ENCODE peak calls at places on chromosomes 2 and 18, in five cellular contexts. One of them, this sample, is unnamed.

GRCh38 chr2:32611771-32612170 is 16.1 kb upstream of the TTC27 start:
- DNase-seq in hepatocyte: no peak
- DNase-seq in ascending aorta: no peak
- DNase-seq in CD8-positive, alpha-beta T cell: no peak
- DNase-seq in GM23338: no peak
- DNase-seq in this sample: no peak

GRCh38 chr2:46066116-46066515 is 231.1 kb upstream of the EPAS1 start:
- DNase-seq in CD8-positive, alpha-beta T cell: no peak
- DNase-seq in ascending aorta: no peak
- DNase-seq in hepatocyte: no peak
- DNase-seq in GM23338: no peak
- DNase-seq in this sample: no peak

GRCh38 chr2:237532225-237532624 is 34.1 kb upstream of the PRLH start:
- DNase-seq in hepatocyte: no peak
- DNase-seq in GM23338: no peak
- DNase-seq in ascending aorta: no peak
- DNase-seq in CD8-positive, alpha-beta T cell: no peak
- DNase-seq in this sample: no peak

GRCh38 chr2:229520582-229521221 is 193.7 kb downstream of the DNER start:
- DNase-seq in CD8-positive, alpha-beta T cell: no peak
- DNase-seq in hepatocyte: no peak
- DNase-seq in ascending aorta: no peak
- DNase-seq in GM23338: peak; percentile 13
- DNase-seq in this sample: no peak

GRCh38 chr2:156341482-156342251 is 9.1 kb upstream of the NR4A2 start:
- DNase-seq in hepatocyte: peak; percentile 94
- DNase-seq in GM23338: peak; percentile 79
- DNase-seq in CD8-positive, alpha-beta T cell: peak; percentile 77
- DNase-seq in ascending aorta: peak; percentile 96
- DNase-seq in this sample: peak; percentile 97

GRCh38 chr2:202185816-202186221 is 52.6 kb downstream of the SUMO1 start:
- DNase-seq in GM23338: no peak
- DNase-seq in hepatocyte: no peak
- DNase-seq in CD8-positive, alpha-beta T cell: no peak
- DNase-seq in ascending aorta: no peak
- DNase-seq in this sample: peak; percentile 46

GRCh38 chr2:29663266-29663665 is 258.1 kb downstream of the ALK start:
- DNase-seq in ascending aorta: no peak
- DNase-seq in GM23338: no peak
- DNase-seq in CD8-positive, alpha-beta T cell: no peak
- DNase-seq in hepatocyte: no peak
- DNase-seq in this sample: peak; percentile 68

GRCh38 chr2:217276433-217276832 is 416.6 kb upstream of the TNP1 start:
- DNase-seq in GM23338: no peak
- DNase-seq in CD8-positive, alpha-beta T cell: no peak
- DNase-seq in hepatocyte: no peak
- DNase-seq in ascending aorta: no peak
- DNase-seq in this sample: no peak

GRCh38 chr2:38722271-38723115 is 28.7 kb downstream of the SRSF7 start:
- DNase-seq in GM23338: no peak
- DNase-seq in ascending aorta: no peak
- DNase-seq in CD8-positive, alpha-beta T cell: no peak
- DNase-seq in hepatocyte: no peak
- DNase-seq in this sample: no peak

GRCh38 chr18:79571221-79572092 is 108.1 kb upstream of the CTDP1 start:
- DNase-seq in hepatocyte: no peak
- DNase-seq in ascending aorta: peak; percentile 46
- DNase-seq in GM23338: no peak
- DNase-seq in CD8-positive, alpha-beta T cell: no peak
- DNase-seq in this sample: no peak

GRCh38 chr2:16181741-16182090 is 241.4 kb downstream of the MYCN start:
- DNase-seq in ascending aorta: no peak
- DNase-seq in GM23338: no peak
- DNase-seq in hepatocyte: no peak
- DNase-seq in CD8-positive, alpha-beta T cell: no peak
- DNase-seq in this sample: no peak

GRCh38 chr18:12593861-12594260 is 64.0 kb downstream of the SPIRE1 start:
- DNase-seq in GM23338: no peak
- DNase-seq in CD8-positive, alpha-beta T cell: no peak
- DNase-seq in hepatocyte: no peak
- DNase-seq in ascending aorta: no peak
- DNase-seq in this sample: no peak

GRCh38 chr2:36147670-36148390 is 207.7 kb upstream of the CRIM1 start:
- DNase-seq in CD8-positive, alpha-beta T cell: no peak
- DNase-seq in ascending aorta: no peak
- DNase-seq in GM23338: no peak
- DNase-seq in hepatocyte: no peak
- DNase-seq in this sample: no peak

GRCh38 chr2:160194946-160195345 is 5.1 kb downstream of the ITGB6 start:
- DNase-seq in ascending aorta: no peak
- DNase-seq in CD8-positive, alpha-beta T cell: no peak
- DNase-seq in GM23338: no peak
- DNase-seq in hepatocyte: no peak
- DNase-seq in this sample: no peak

DNA sequence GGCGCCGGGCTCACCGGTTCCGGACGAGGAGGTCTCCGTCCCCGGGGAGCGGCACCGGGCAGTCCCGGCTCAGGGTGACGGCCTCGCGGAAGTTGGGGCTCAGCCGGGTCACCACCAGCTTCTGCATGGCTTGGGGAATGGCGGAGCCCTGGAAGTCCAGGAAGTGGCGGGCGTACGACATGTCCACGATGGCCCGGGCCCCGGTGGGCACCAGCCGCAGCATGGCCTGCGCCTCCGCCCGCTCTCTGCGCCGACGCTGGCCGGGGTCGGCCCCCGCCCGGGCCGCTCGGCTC is 157 bp downstream of the PTGR3 start:
- DNase-seq in hepatocyte: no peak
- DNase-seq in CD8-positive, alpha-beta T cell: peak; percentile 16
- DNase-seq in GM23338: no peak
- DNase-seq in ascending aorta: peak; percentile 72
- DNase-seq in this sample: no peak
- H3K4me1 ChIP-seq in hepatocyte: peaks cover 20% of the 10 kb centered on the region
- H3K4me1 ChIP-seq in CD8-positive, alpha-beta T cell: peaks cover 50% of the 10 kb centered on the region
- H3K4me1 ChIP-seq in GM23338: peaks cover 45% of the 10 kb centered on the region
- H3K4me1 ChIP-seq in ascending aorta: peaks cover 36% of the 10 kb centered on the region
- H3K4me1 ChIP-seq in this sample: peaks cover 28% of the 10 kb centered on the region

DNA sequence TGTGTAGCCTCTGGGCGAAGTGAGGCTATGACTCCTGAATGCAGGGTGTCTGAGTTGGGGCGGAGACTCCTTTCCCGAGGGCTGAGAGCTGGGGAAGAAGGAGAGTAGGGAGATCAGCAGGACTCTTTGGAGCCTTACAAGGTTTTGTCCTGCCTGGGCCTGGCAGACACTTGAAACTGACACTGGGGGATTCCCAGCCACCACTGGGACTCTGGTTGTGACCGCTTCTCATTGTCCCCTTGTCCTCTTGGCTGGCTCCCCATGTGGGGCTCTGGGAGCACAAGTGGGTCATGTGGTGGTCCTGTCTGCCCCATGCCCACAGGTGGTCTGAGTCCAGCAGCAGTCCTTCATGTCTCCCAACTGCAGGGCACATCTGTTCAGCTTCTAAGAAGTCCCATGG is 78.2 kb upstream of the MGAT4A start:
- DNase-seq in hepatocyte: no peak
- DNase-seq in CD8-positive, alpha-beta T cell: no peak
- DNase-seq in GM23338: no peak
- DNase-seq in ascending aorta: peak; percentile 47
- DNase-seq in this sample: no peak
- H3K4me3 ChIP-seq in hepatocyte: no peak overlapping the region
- H3K4me3 ChIP-seq in CD8-positive, alpha-beta T cell: no peak overlapping the region
- H3K4me3 ChIP-seq in GM23338: no peak overlapping the region
- H3K4me3 ChIP-seq in ascending aorta: no peak overlapping the region
- H3K4me3 ChIP-seq in this sample: no peak overlapping the region

GRCh38 chr2:221370076-221370941 is 201.8 kb downstream of the EPHA4 start:
- DNase-seq in GM23338: no peak
- DNase-seq in CD8-positive, alpha-beta T cell: no peak
- DNase-seq in hepatocyte: no peak
- DNase-seq in ascending aorta: no peak
- DNase-seq in this sample: no peak
- H3K27ac ChIP-seq in GM23338: no peak overlapping the region
- H3K27ac ChIP-seq in CD8-positive, alpha-beta T cell: no peak overlapping the region
- H3K27ac ChIP-seq in hepatocyte: no peak overlapping the region
- H3K27ac ChIP-seq in ascending aorta: no peak overlapping the region
- H3K27ac ChIP-seq in this sample: no peak overlapping the region

DNA sequence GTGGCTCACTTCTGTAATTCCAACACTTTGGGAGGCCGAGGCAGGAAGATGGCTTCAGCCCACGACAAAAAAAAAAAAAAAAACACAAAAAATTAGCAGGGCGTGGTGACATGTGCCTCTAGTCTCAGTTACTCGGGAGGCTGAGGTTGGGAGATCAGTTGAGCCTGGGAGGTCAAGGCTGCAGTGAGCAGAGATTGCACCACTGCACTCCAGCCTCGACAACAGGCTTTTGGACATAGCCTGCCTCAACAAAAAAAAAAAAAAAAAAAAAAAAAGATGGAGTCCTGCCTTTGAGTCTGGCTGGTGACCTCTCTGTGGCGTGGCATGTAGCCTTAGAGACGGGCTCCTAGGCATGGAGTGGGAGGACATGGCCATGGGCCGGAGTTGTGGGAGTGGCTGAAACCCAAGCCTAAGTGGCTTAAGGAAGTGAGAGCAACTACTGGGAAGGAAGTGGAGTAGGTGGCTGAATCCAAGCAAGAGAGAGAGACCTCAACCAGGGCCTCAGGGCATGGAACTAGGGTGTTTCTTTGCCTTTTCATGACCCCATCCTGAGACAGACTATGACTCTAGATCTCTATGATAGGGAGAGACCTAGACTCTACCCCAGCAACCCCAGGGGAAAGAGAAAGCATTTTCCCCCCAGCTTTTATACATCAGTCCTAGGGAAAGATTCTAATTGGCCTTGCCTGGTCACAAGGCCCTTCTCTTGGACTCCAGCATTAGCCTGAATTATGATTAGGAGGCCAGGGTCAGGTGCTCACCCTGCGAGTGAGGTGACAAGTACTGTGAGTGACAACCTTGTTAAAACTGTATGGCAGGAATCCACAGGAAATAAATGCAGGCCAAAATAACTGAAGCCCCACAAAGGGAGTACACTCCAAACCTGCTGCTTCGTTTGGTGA is 34.2 kb downstream of the NPAS2 start:
- DNase-seq in GM23338: no peak
- DNase-seq in hepatocyte: no peak
- DNase-seq in ascending aorta: no peak
- DNase-seq in CD8-positive, alpha-beta T cell: no peak
- DNase-seq in this sample: no peak
- H3K4me1 ChIP-seq in GM23338: no peaks in the 10 kb centered on the region
- H3K4me1 ChIP-seq in hepatocyte: no peaks in the 10 kb centered on the region
- H3K4me1 ChIP-seq in ascending aorta: no peaks in the 10 kb centered on the region
- H3K4me1 ChIP-seq in CD8-positive, alpha-beta T cell: no peaks in the 10 kb centered on the region
- H3K4me1 ChIP-seq in this sample: no peaks in the 10 kb centered on the region

GRCh38 chr18:63951302-63951705 is 2.2 kb downstream of the HMSD start:
- DNase-seq in hepatocyte: no peak
- DNase-seq in GM23338: no peak
- DNase-seq in CD8-positive, alpha-beta T cell: no peak
- DNase-seq in ascending aorta: no peak
- DNase-seq in this sample: peak; percentile 66

GRCh38 chr18:63953811-63954210 is 4.7 kb downstream of the HMSD start:
- DNase-seq in hepatocyte: no peak
- DNase-seq in ascending aorta: no peak
- DNase-seq in GM23338: no peak
- DNase-seq in CD8-positive, alpha-beta T cell: no peak
- DNase-seq in this sample: peak; percentile 25

GRCh38 chr18:63947051-63947790 is 1.9 kb upstream of the HMSD start:
- DNase-seq in CD8-positive, alpha-beta T cell: no peak
- DNase-seq in ascending aorta: no peak
- DNase-seq in GM23338: no peak
- DNase-seq in hepatocyte: no peak
- DNase-seq in this sample: no peak

GRCh38 chr18:63949068-63949737 is at the start of gene HMSD:
- DNase-seq in GM23338: peak; percentile 83
- DNase-seq in hepatocyte: peak; percentile 72
- DNase-seq in CD8-positive, alpha-beta T cell: peak; percentile 8
- DNase-seq in ascending aorta: peak; percentile 73
- DNase-seq in this sample: peak; percentile 88
- H3K4me3 ChIP-seq in GM23338: peak within 1 kb of the TSS; percentile 66
- H3K4me3 ChIP-seq in hepatocyte: no peak within 1 kb of the TSS
- H3K4me3 ChIP-seq in CD8-positive, alpha-beta T cell: no peak within 1 kb of the TSS
- H3K4me3 ChIP-seq in ascending aorta: peak within 1 kb of the TSS; percentile 46
- H3K4me3 ChIP-seq in this sample: peak within 1 kb of the TSS; percentile 67

GRCh38 chr2:212939777-212940531 is 211.5 kb downstream of the IKZF2 start:
- DNase-seq in ascending aorta: no peak
- DNase-seq in GM23338: peak; percentile 46
- DNase-seq in hepatocyte: peak; percentile 78
- DNase-seq in CD8-positive, alpha-beta T cell: no peak
- DNase-seq in this sample: no peak

GRCh38 chr2:212935749-212936148 is 215.7 kb downstream of the IKZF2 start:
- DNase-seq in hepatocyte: no peak
- DNase-seq in GM23338: no peak
- DNase-seq in CD8-positive, alpha-beta T cell: no peak
- DNase-seq in ascending aorta: no peak
- DNase-seq in this sample: no peak

GRCh38 chr2:212938144-212938793 is 213.1 kb downstream of the IKZF2 start:
- DNase-seq in GM23338: no peak
- DNase-seq in hepatocyte: no peak
- DNase-seq in CD8-positive, alpha-beta T cell: no peak
- DNase-seq in ascending aorta: no peak
- DNase-seq in this sample: no peak

GRCh38 chr2:212940816-212941215 is 210.6 kb downstream of the IKZF2 start:
- DNase-seq in GM23338: peak; percentile 88
- DNase-seq in hepatocyte: peak; percentile 30
- DNase-seq in CD8-positive, alpha-beta T cell: no peak
- DNase-seq in ascending aorta: no peak
- DNase-seq in this sample: peak; percentile 76

DNA sequence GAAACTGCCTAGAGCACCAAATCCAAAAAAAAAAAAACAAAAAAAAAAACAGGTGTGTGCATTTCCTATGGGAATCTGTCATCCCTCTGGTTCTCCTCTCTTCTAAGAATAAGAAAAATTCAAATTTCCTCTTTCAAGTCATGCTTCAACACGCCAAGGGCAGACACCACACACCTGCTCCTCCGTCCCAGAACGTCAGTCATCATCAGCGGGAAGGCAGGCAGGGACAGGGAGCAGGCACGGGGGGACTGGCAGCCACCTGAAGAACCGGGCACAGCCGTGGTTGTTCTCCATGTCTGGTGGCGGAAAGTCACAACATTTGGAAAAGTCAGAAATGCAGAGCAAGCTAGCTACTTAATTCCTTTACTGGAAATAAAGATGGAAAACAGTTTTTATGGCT is 214.8 kb downstream of the IKZF2 start:
- DNase-seq in CD8-positive, alpha-beta T cell: no peak
- DNase-seq in GM23338: no peak
- DNase-seq in hepatocyte: no peak
- DNase-seq in ascending aorta: no peak
- DNase-seq in this sample: no peak
- H3K27ac ChIP-seq in CD8-positive, alpha-beta T cell: no peak overlapping the region
- H3K27ac ChIP-seq in GM23338: no peak overlapping the region
- H3K27ac ChIP-seq in hepatocyte: no peak overlapping the region
- H3K27ac ChIP-seq in ascending aorta: no peak overlapping the region
- H3K27ac ChIP-seq in this sample: no peak overlapping the region